ENCODE peak calls at places on chromosomes 5 and 9, in nine cellular contexts. D, T, K, U, N, L, H, M and X are unnamed samples.
A peak's percentile ranks its signal among the peaks of the same experiment; 100 is the strongest.

GRCh38 chr5:83209963-83210362 is 132.6 kb downstream of the XRCC4 start:
- DNase-seq in D (no peak), T (no peak), K (no peak), U (no peak), N (no peak), L (no peak), H (no peak), M (no peak), X (no peak)

GRCh38 chr9:134607971-134608370 is 33.6 kb upstream of the COL5A1 start:
- DNase-seq in D (no peak), T (no peak), K (no peak), U (no peak), N (no peak), L (no peak), H (peak; percentile 23), M (no peak), X (no peak)

GRCh38 chr5:149617760-149618306 is 36.5 kb downstream of the ARHGEF37 start:
- DNase-seq in D (no peak), T (no peak), K (no peak), U (no peak), N (no peak), L (no peak), H (no peak), M (no peak), X (no peak)

GRCh38 chr5:94972268-94972667 is 312.6 kb downstream of the MCTP1 start:
- DNase-seq in D (no peak), T (no peak), K (no peak), U (no peak), N (no peak), L (no peak), H (no peak), M (no peak), X (no peak)

GRCh38 chr5:149979898-149980297 is 19.3 kb downstream of the SLC26A2 start:
- DNase-seq in D (no peak), T (no peak), K (no peak), U (no peak), N (no peak), L (no peak), H (no peak), M (no peak), X (no peak)

GRCh38 chr5:179780343-179780742 is 13.4 kb upstream of the LTC4S start:
- DNase-seq in D (no peak), T (no peak), K (no peak), U (no peak), N (no peak), L (no peak), H (no peak), M (no peak), X (no peak)

GRCh38 chr9:137708590-137709284 is 89.9 kb downstream of the EHMT1 start:
- DNase-seq in D (no peak), T (no peak), K (no peak), U (no peak), N (no peak), L (no peak), H (no peak), M (no peak), X (no peak)

GRCh38 chr5:3180610-3181009 is 415.0 kb upstream of the IRX1 start:
- DNase-seq in D (no peak), T (no peak), K (no peak), U (no peak), N (no peak), L (no peak), H (no peak), M (no peak), X (no peak)

GRCh38 chr9:36154213-36154952 is 14.8 kb upstream of the CCIN start:
- DNase-seq in D (no peak), T (peak; percentile 42), K (no peak), U (peak; percentile 51), N (peak; percentile 24), L (peak; percentile 48), H (peak; percentile 80), M (peak; percentile 59), X (peak; percentile 37)

GRCh38 chr9:114611516-114612271 is 603 bp downstream of the TMEM268 start:
- DNase-seq in D (no peak), T (peak; percentile 67), K (peak; percentile 29), U (peak; percentile 77), N (peak; percentile 82), L (peak; percentile 61), H (peak; percentile 69), M (peak; percentile 65), X (peak; percentile 63)

GRCh38 chr5:78495800-78496199 is 135.4 kb downstream of the SCAMP1 start:
- DNase-seq in D (no peak), T (no peak), K (no peak), U (no peak), N (no peak), L (no peak), H (peak; percentile 57), M (no peak), X (no peak)

GRCh38 chr5:73946926-73947455 is 321.0 kb downstream of the ARHGEF28 start:
- DNase-seq in D (no peak), T (no peak), K (no peak), U (no peak), N (peak; percentile 75), L (no peak), H (no peak), M (no peak), X (no peak)

GRCh38 chr9:129394011-129394919 is 216.2 kb upstream of the IER5L start:
- DNase-seq in D (no peak), T (no peak), K (no peak), U (no peak), N (peak; percentile 51), L (no peak), H (no peak), M (peak; percentile 78), X (no peak)

GRCh38 chr5:99061299-99061698 is 132.5 kb upstream of the CHD1 start:
- DNase-seq in D (no peak), T (no peak), K (no peak), U (no peak), N (no peak), L (no peak), H (peak; percentile 37), M (no peak), X (no peak)

GRCh38 chr9:134299068-134299467 is 27.2 kb upstream of the RXRA start:
- DNase-seq in D (no peak), T (no peak), K (no peak), U (no peak), N (no peak), L (peak; percentile 1), H (no peak), M (no peak), X (no peak)

GRCh38 chr9:136031741-136032638 is 63.1 kb downstream of the NACC2 start:
- DNase-seq in D (no peak), T (no peak), K (no peak), U (no peak), N (no peak), L (no peak), H (no peak), M (no peak), X (no peak)

GRCh38 chr5:60076746-60077145 is 183.2 kb upstream of the PDE4D start:
- DNase-seq in D (no peak), T (no peak), K (no peak), U (no peak), N (peak; percentile 11), L (no peak), H (no peak), M (no peak), X (no peak)

GRCh38 chr5:34686762-34687268 is 30.7 kb downstream of the RAI14 start:
- DNase-seq in D (no peak), T (no peak), K (no peak), U (peak; percentile 90), N (no peak), L (peak; percentile 87), H (peak; percentile 95), M (peak; percentile 54), X (no peak)